ENCODE peak calls at places on chromosomes 1 and 21, in six cellular contexts. One of them, this sample, is unnamed.

GRCh38 chr1:193538690-193539089 is 352.3 kb upstream of the B3GALT2 start:
- DNase-seq in A549: no peak
- DNase-seq in neural crest cell: no peak
- DNase-seq in B cell: no peak
- DNase-seq in GM23338: no peak
- DNase-seq in breast epithelium: no peak
- DNase-seq in this sample: no peak

GRCh38 chr1:20732071-20732587 is 374 bp downstream of the SH2D5 start:
- DNase-seq in A549: peak; percentile 72
- DNase-seq in breast epithelium: no peak
- DNase-seq in neural crest cell: peak; percentile 63
- DNase-seq in GM23338: peak; percentile 92
- DNase-seq in B cell: no peak
- DNase-seq in this sample: peak; percentile 91

GRCh38 chr1:5888606-5889211 is 103.5 kb downstream of the NPHP4 start:
- DNase-seq in A549: no peak
- DNase-seq in neural crest cell: peak; percentile 28
- DNase-seq in B cell: no peak
- DNase-seq in breast epithelium: no peak
- DNase-seq in GM23338: peak; percentile 43
- DNase-seq in this sample: no peak

GRCh38 chr1:213179784-213180183 is 128.7 kb downstream of the RPS6KC1 start:
- DNase-seq in B cell: no peak
- DNase-seq in neural crest cell: no peak
- DNase-seq in A549: no peak
- DNase-seq in breast epithelium: no peak
- DNase-seq in GM23338: no peak
- DNase-seq in this sample: no peak

GRCh38 chr1:77288275-77288674 is 6.5 kb downstream of the AK5 start:
- DNase-seq in B cell: no peak
- DNase-seq in GM23338: no peak
- DNase-seq in neural crest cell: no peak
- DNase-seq in breast epithelium: no peak
- DNase-seq in A549: no peak
- DNase-seq in this sample: no peak

GRCh38 chr1:58249729-58250586 is 296.6 kb downstream of the OMA1 start:
- DNase-seq in GM23338: peak; percentile 92
- DNase-seq in neural crest cell: peak; percentile 57
- DNase-seq in B cell: no peak
- DNase-seq in A549: no peak
- DNase-seq in breast epithelium: no peak
- DNase-seq in this sample: peak; percentile 58

GRCh38 chr21:42629856-42630410 is 23.5 kb upstream of the PDE9A start:
- DNase-seq in neural crest cell: no peak
- DNase-seq in breast epithelium: peak; percentile 27
- DNase-seq in A549: no peak
- DNase-seq in B cell: no peak
- DNase-seq in GM23338: no peak
- DNase-seq in this sample: no peak

GRCh38 chr1:51858892-51859291 is 19.6 kb downstream of the NRDC start:
- DNase-seq in A549: no peak
- DNase-seq in B cell: no peak
- DNase-seq in GM23338: peak; percentile 26
- DNase-seq in breast epithelium: no peak
- DNase-seq in neural crest cell: no peak
- DNase-seq in this sample: no peak

GRCh38 chr1:115969509-115969908 is 6.8 kb upstream of the SLC22A15 start:
- DNase-seq in B cell: no peak
- DNase-seq in A549: no peak
- DNase-seq in neural crest cell: peak; percentile 32
- DNase-seq in breast epithelium: no peak
- DNase-seq in GM23338: peak; percentile 94
- DNase-seq in this sample: no peak

GRCh38 chr1:17755120-17755519 is at the start of gene ACTL8:
- DNase-seq in breast epithelium: no peak
- DNase-seq in neural crest cell: no peak
- DNase-seq in B cell: no peak
- DNase-seq in A549: no peak
- DNase-seq in GM23338: no peak
- DNase-seq in this sample: no peak
- TF ChIP-seq CTCF in breast epithelium: no peak
- TF ChIP-seq CTCF in neural crest cell: peak; percentile 46
- TF ChIP-seq CTCF in B cell: no peak
- TF ChIP-seq CTCF in A549: no peak
- TF ChIP-seq CTCF in GM23338: peak; percentile 41
- TF ChIP-seq CTCF in this sample: peak; percentile 10

DNA sequence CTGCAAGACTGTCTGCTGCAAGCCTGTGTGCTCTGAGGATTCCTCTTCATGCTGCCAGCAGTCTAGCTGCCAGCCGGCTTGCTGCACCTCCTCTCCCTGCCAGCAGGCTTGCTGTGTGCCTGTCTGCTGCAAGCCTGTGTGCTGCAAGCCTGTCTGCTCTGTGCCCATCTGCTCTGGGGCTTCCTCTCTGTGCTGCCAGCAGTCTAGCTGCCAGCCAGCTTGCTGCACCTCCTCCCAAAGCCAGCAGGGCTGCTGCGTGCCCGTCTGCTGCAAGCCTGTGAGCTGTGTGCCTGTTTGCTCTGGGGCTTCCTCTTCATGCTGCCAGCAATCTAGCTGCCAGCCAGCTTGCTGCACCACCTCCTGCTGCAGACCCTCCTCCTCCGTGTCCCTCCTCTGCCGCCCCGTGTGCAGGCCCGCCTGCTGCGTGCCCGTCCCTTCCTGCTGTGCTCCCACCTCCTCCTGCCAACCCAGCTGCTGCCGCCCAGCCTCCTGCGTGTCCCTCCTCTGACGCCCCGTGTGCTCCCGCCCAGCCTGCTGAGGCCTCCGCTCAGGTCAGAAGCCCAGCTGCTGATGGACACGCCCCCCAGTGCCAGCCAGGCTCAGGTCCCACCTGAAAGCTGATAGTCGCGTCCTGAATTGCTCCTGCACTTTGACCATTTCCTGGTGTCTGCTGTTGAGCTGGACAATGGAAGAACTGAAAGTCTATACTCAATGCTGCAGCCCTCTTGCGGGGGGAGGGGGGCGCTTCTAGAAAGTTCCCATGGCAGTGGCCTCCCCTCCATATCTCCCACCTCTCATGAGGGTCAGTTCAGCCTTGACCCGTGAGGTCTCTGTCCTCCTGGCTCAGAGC is 1.2 kb downstream of the KRTAP10-4 start:
- DNase-seq in GM23338: peak; percentile 47
- DNase-seq in A549: no peak
- DNase-seq in breast epithelium: peak; percentile 27
- DNase-seq in B cell: no peak
- DNase-seq in neural crest cell: no peak
- DNase-seq in this sample: no peak
- TF ChIP-seq CTCF in GM23338: no peak
- TF ChIP-seq CTCF in A549: no peak
- TF ChIP-seq CTCF in breast epithelium: no peak
- TF ChIP-seq CTCF in B cell: no peak
- TF ChIP-seq CTCF in neural crest cell: no peak
- TF ChIP-seq CTCF in this sample: no peak

GRCh38 chr1:118204648-118205047 is 19.6 kb upstream of the SPAG17 start:
- DNase-seq in breast epithelium: no peak
- DNase-seq in neural crest cell: no peak
- DNase-seq in GM23338: no peak
- DNase-seq in A549: no peak
- DNase-seq in B cell: no peak
- DNase-seq in this sample: no peak
- TF ChIP-seq CTCF in breast epithelium: no peak
- TF ChIP-seq CTCF in neural crest cell: no peak
- TF ChIP-seq CTCF in GM23338: no peak
- TF ChIP-seq CTCF in A549: no peak
- TF ChIP-seq CTCF in B cell: no peak
- TF ChIP-seq CTCF in this sample: no peak

GRCh38 chr21:20874202-20874601 is 124.0 kb upstream of the NCAM2 start:
- DNase-seq in neural crest cell: no peak
- DNase-seq in GM23338: no peak
- DNase-seq in breast epithelium: no peak
- DNase-seq in A549: no peak
- DNase-seq in B cell: no peak
- DNase-seq in this sample: no peak

GRCh38 chr21:20877976-20878375 is 120.2 kb upstream of the NCAM2 start:
- DNase-seq in GM23338: no peak
- DNase-seq in A549: no peak
- DNase-seq in B cell: no peak
- DNase-seq in breast epithelium: no peak
- DNase-seq in neural crest cell: no peak
- DNase-seq in this sample: no peak

GRCh38 chr21:20875741-20876140 is 122.5 kb upstream of the NCAM2 start:
- DNase-seq in B cell: no peak
- DNase-seq in breast epithelium: no peak
- DNase-seq in A549: no peak
- DNase-seq in GM23338: peak; percentile 11
- DNase-seq in neural crest cell: no peak
- DNase-seq in this sample: no peak
- TF ChIP-seq CTCF in B cell: no peak
- TF ChIP-seq CTCF in breast epithelium: no peak
- TF ChIP-seq CTCF in A549: no peak
- TF ChIP-seq CTCF in GM23338: peak; percentile 71
- TF ChIP-seq CTCF in neural crest cell: no peak
- TF ChIP-seq CTCF in this sample: no peak

This sample was measured in GM20000.